ENCODE peak calls at places on chromosomes 7 and 10, in ten cellular contexts. B is upper lobe of left lung; Z is neural progenitor cell; L is cardiac muscle cell; O is fibroblast of the aortic adventitia; N is GM23338; G is CD8-positive, alpha-beta T cell; Q is uterus; D is fibroblast of mammary gland; K is choroid plexus epithelial cell. R is an unnamed sample.

GRCh38 chr7:100675581-100676350 is 2.2 kb downstream of the GNB2 start:
- DNase-seq in B (peak; percentile 95), Z (peak; percentile 87), L (peak; percentile 76), O (peak; percentile 63), N (peak; percentile 80), G (peak; percentile 79), Q (peak; percentile 80), D (peak; percentile 70), K (peak; percentile 66), R (peak; percentile 71)

GRCh38 chr7:91005024-91005423 is 259.2 kb upstream of the FZD1 start:
- DNase-seq in B (peak; percentile 2), Z (no peak), L (no peak), O (no peak), N (no peak), G (no peak), Q (no peak), D (no peak), K (no peak), R (no peak)

GRCh38 chr10:77478248-77478963 is 159.2 kb downstream of the KCNMA1 start:
- DNase-seq in B (no peak), Z (no peak), L (peak; percentile 25), O (peak; percentile 67), N (no peak), G (no peak), Q (no peak), D (peak; percentile 87), K (peak; percentile 83), R (peak; percentile 45)

GRCh38 chr10:108358912-108359311 is 1194.4 kb upstream of the SORCS1 start:
- DNase-seq in B (no peak), Z (no peak), L (peak; percentile 83), O (peak; percentile 93), N (no peak), G (no peak), Q (no peak), D (peak; percentile 97), K (peak; percentile 93), R (peak; percentile 70)

GRCh38 chr10:109275970-109276369 is 647.3 kb downstream of the XPNPEP1 start:
- DNase-seq in B (no peak), Z (no peak), L (no peak), O (no peak), N (no peak), G (no peak), Q (no peak), D (no peak), K (no peak), R (no peak)

GRCh38 chr7:7265057-7265456 is 82.7 kb downstream of the C1GALT1 start:
- DNase-seq in B (no peak), Z (no peak), L (peak; percentile 64), O (peak; percentile 50), N (no peak), G (no peak), Q (no peak), D (peak; percentile 62), K (peak; percentile 46), R (peak; percentile 67)

GRCh38 chr7:50213622-50214017 is 90.9 kb upstream of the IKZF1 start:
- DNase-seq in B (no peak), Z (no peak), L (no peak), O (no peak), N (no peak), G (no peak), Q (no peak), D (no peak), K (no peak), R (no peak)

GRCh38 chr7:24971333-24972165 is 8.4 kb downstream of the OSBPL3 start:
- DNase-seq in B (no peak), Z (no peak), L (peak; percentile 82), O (peak; percentile 94), N (no peak), G (no peak), Q (no peak), D (peak; percentile 96), K (peak; percentile 96), R (peak; percentile 94)

GRCh38 chr10:29881811-29882210 is 177.6 kb downstream of the JCAD start:
- DNase-seq in B (no peak), Z (no peak), L (no peak), O (no peak), N (no peak), G (no peak), Q (peak; percentile 57), D (no peak), K (no peak), R (no peak)

GRCh38 chr7:23175820-23176385 is 5.9 kb upstream of the NUP42 start:
- DNase-seq in B (no peak), Z (no peak), L (no peak), O (no peak), N (no peak), G (no peak), Q (no peak), D (no peak), K (no peak), R (no peak)

GRCh38 chr10:96714031-96714590 is 6.2 kb downstream of the PIK3AP1 start:
- DNase-seq in B (no peak), Z (no peak), L (no peak), O (no peak), N (no peak), G (no peak), Q (no peak), D (peak; percentile 10), K (peak; percentile 18), R (peak; percentile 28)

DNA sequence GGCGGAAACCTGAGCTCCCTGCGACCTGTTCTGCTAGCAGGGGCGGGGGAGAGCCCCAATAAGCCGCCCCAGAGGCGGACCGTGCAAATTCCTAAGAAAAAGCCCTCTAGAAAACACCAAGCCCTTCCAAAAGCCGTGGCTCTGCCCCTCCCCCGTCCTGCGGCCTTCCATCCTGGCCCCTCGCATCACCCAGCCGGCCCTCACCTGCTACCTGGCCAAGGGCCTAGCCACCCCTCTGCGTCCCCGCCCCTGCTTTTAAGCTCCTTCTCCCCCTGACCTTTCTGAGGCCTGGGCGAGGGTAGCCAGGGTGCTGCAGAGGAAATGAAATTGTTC is 24.9 kb downstream of the SKIDA1 start:
- DNase-seq in B (no peak), Z (peak; percentile 91), L (no peak), O (no peak), N (peak; percentile 90), G (no peak), Q (no peak), D (no peak), K (no peak), R (no peak)
- H3K4me3 ChIP-seq in B (no peak overlapping the region), Z (peak overlapping the region; percentile 67), L (peak overlapping the region; percentile 27), O (no peak overlapping the region), N (peak overlapping the region; percentile 76), G (no peak overlapping the region), Q (no peak overlapping the region), D (no peak overlapping the region), K (peak overlapping the region; percentile 44), R (no peak overlapping the region)

GRCh38 chr7:139674752-139675126 is 103.1 kb downstream of the HIPK2 start:
- DNase-seq in B (no peak), Z (no peak), L (no peak), O (no peak), N (no peak), G (no peak), Q (no peak), D (no peak), K (no peak), R (no peak)

GRCh38 chr7:139675127-139676110 is 102.4 kb downstream of the HIPK2 start:
- DNase-seq in B (no peak), Z (no peak), L (no peak), O (peak; percentile 51), N (no peak), G (no peak), Q (no peak), D (peak; percentile 54), K (peak; percentile 94), R (peak; percentile 43)

GRCh38 chr7:139671967-139672366 is 105.8 kb downstream of the HIPK2 start:
- DNase-seq in B (no peak), Z (no peak), L (no peak), O (no peak), N (no peak), G (no peak), Q (no peak), D (no peak), K (no peak), R (no peak)

GRCh38 chr7:139673762-139674161 is 104.0 kb downstream of the HIPK2 start:
- DNase-seq in B (no peak), Z (no peak), L (no peak), O (no peak), N (no peak), G (no peak), Q (no peak), D (no peak), K (no peak), R (no peak)

DNA sequence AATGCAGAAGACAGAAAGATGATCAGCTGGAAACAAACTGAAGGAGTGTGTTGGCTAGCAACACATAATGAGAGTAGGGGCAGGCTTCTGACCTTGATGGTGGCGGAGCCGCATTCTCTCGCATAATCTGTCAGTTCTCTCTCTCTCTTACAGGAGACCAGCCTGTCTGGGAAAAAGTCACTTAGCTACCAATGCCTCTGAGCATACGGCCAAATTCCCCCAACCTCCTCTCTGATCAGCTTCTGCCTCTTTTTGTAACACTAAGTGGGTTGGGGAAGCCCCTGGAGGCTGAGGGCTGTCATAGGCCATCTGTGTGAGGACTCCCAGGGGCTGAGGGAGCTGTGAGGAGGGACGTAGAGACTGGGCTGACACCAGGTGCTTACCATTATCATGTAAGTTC is 104.6 kb downstream of the HIPK2 start:
- DNase-seq in B (no peak), Z (no peak), L (no peak), O (no peak), N (peak; percentile 79), G (no peak), Q (no peak), D (no peak), K (peak; percentile 45), R (no peak)
- TF ChIP-seq CTCF in B (no peak), Z (no peak), L (no peak), O (no peak), N (no peak), G (no peak), Q (no peak), D (no peak), K (no peak), R (no peak)

DNA sequence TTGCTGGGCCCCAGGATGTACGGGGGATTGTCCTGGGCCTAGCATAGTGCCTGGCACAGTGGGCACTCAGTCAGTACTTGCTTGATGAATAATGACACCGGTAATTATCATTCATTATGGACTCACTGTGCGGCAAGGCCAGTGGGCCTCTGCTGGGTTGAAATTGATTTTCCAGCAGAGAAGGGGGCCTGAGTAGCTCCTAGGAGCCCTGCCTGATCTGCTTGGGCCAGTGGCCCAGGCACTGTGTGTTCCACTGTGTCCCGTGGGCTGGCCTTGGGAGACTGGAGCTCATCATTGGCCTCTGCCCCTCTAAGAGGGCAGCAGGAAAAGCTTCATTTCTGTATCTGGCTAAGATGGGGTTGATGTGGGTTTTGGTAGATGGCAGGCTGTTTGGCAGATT is 1.4 kb downstream of the CHST3 start:
- DNase-seq in B (no peak), Z (no peak), L (no peak), O (no peak), N (no peak), G (no peak), Q (no peak), D (no peak), K (no peak), R (no peak)
- H3K4me3 ChIP-seq in B (peak overlapping the region; percentile 38), Z (peak overlapping the region; percentile 77), L (peak overlapping the region; percentile 56), O (peak overlapping the region; percentile 98), N (peak overlapping the region; percentile 83), G (no peak overlapping the region), Q (peak overlapping the region; percentile 64), D (peak overlapping the region; percentile 82), K (peak overlapping the region; percentile 78), R (peak overlapping the region; percentile 73)

DNA sequence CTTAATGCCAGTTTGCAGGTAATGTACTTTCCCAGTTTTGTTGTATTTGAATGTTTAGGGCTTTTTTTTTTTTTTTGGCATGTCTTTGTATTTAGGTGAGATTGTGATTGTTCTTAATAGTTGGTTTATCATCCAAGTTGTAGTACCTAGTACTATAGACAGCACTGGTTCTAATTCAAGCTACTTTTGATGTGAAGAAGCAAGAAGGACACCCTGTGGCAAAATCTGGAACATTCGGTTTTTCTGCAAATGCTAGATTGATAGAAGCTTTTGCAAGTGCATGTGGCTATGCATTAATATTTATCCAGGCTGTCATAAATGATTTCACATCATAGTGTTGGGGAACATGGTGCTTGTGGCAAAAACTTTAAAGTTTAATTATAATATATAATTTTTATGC is 248.9 kb downstream of the FOXP2 start:
- DNase-seq in B (no peak), Z (peak; percentile 34), L (peak; percentile 61), O (peak; percentile 69), N (peak; percentile 44), G (no peak), Q (no peak), D (peak; percentile 43), K (peak; percentile 73), R (peak; percentile 57)
- TF ChIP-seq CTCF in B (no peak), Z (peak; percentile 59), L (peak; percentile 47), O (peak; percentile 52), N (peak; percentile 66), G (no peak), Q (peak; percentile 29), D (peak; percentile 41), K (peak; percentile 60), R (peak; percentile 6)

R was measured in cardiac fibroblast.